ENCODE peak calls at places on chromosomes 5 and 9, in seven cellular contexts. One of them, this sample, is unnamed.

GRCh38 chr5:128695791-128696520 is 157.9 kb upstream of the FBN2 start:
- DNase-seq in mucosa of gallbladder: no peak
- DNase-seq in HuH-7: no peak
- DNase-seq in fibroblast of lung: peak; percentile 35
- DNase-seq in ELR: peak; percentile 34
- DNase-seq in astrocyte of the spinal cord: no peak
- DNase-seq in ecto neural progenitor cell: no peak
- DNase-seq in this sample: no peak

GRCh38 chr5:10513501-10514442 is 50.1 kb upstream of the ANKRD33B start:
- DNase-seq in mucosa of gallbladder: no peak
- DNase-seq in HuH-7: peak; percentile 19
- DNase-seq in fibroblast of lung: peak; percentile 95
- DNase-seq in ELR: peak; percentile 90
- DNase-seq in astrocyte of the spinal cord: peak; percentile 87
- DNase-seq in ecto neural progenitor cell: peak; percentile 73
- DNase-seq in this sample: no peak

GRCh38 chr9:71756753-71757152 is 11.6 kb downstream of the CEMIP2 start:
- DNase-seq in mucosa of gallbladder: no peak
- DNase-seq in HuH-7: no peak
- DNase-seq in fibroblast of lung: no peak
- DNase-seq in ELR: no peak
- DNase-seq in astrocyte of the spinal cord: no peak
- DNase-seq in ecto neural progenitor cell: no peak
- DNase-seq in this sample: no peak

GRCh38 chr9:73200694-73201432 is 49.2 kb downstream of the ANXA1 start:
- DNase-seq in mucosa of gallbladder: no peak
- DNase-seq in HuH-7: no peak
- DNase-seq in fibroblast of lung: peak; percentile 15
- DNase-seq in ELR: peak; percentile 72
- DNase-seq in astrocyte of the spinal cord: peak; percentile 46
- DNase-seq in ecto neural progenitor cell: no peak
- DNase-seq in this sample: no peak

GRCh38 chr5:113122053-113122452 is 145.5 kb downstream of the DCP2 start:
- DNase-seq in mucosa of gallbladder: no peak
- DNase-seq in HuH-7: no peak
- DNase-seq in fibroblast of lung: peak; percentile 72
- DNase-seq in ELR: peak; percentile 47
- DNase-seq in astrocyte of the spinal cord: peak; percentile 23
- DNase-seq in ecto neural progenitor cell: no peak
- DNase-seq in this sample: no peak

GRCh38 chr9:94950733-94951590 is 224.5 kb downstream of the AOPEP start:
- DNase-seq in mucosa of gallbladder: peak; percentile 50
- DNase-seq in HuH-7: no peak
- DNase-seq in fibroblast of lung: peak; percentile 71
- DNase-seq in ELR: peak; percentile 9
- DNase-seq in astrocyte of the spinal cord: no peak
- DNase-seq in ecto neural progenitor cell: no peak
- DNase-seq in this sample: no peak

GRCh38 chr5:160133071-160133917 is 14.0 kb upstream of the PWWP2A start:
- DNase-seq in mucosa of gallbladder: peak; percentile 16
- DNase-seq in HuH-7: no peak
- DNase-seq in fibroblast of lung: peak; percentile 74
- DNase-seq in ELR: no peak
- DNase-seq in astrocyte of the spinal cord: peak; percentile 77
- DNase-seq in ecto neural progenitor cell: peak; percentile 70
- DNase-seq in this sample: no peak

GRCh38 chr5:113092683-113093082 is 116.1 kb downstream of the DCP2 start:
- DNase-seq in mucosa of gallbladder: no peak
- DNase-seq in HuH-7: no peak
- DNase-seq in fibroblast of lung: no peak
- DNase-seq in ELR: peak; percentile 54
- DNase-seq in astrocyte of the spinal cord: no peak
- DNase-seq in ecto neural progenitor cell: no peak
- DNase-seq in this sample: no peak

GRCh38 chr5:113266227-113266912 is 168.4 kb downstream of the TSSK1B start:
- DNase-seq in mucosa of gallbladder: no peak
- DNase-seq in HuH-7: no peak
- DNase-seq in fibroblast of lung: no peak
- DNase-seq in ELR: no peak
- DNase-seq in astrocyte of the spinal cord: no peak
- DNase-seq in ecto neural progenitor cell: no peak
- DNase-seq in this sample: no peak

GRCh38 chr9:38662763-38663593 is 42.6 kb upstream of the ANKRD18A start:
- DNase-seq in mucosa of gallbladder: no peak
- DNase-seq in HuH-7: no peak
- DNase-seq in fibroblast of lung: peak; percentile 12
- DNase-seq in ELR: no peak
- DNase-seq in astrocyte of the spinal cord: peak; percentile 74
- DNase-seq in ecto neural progenitor cell: no peak
- DNase-seq in this sample: no peak

GRCh38 chr5:122756263-122756911 is 18.5 kb upstream of the SNX2 start:
- DNase-seq in mucosa of gallbladder: no peak
- DNase-seq in HuH-7: no peak
- DNase-seq in fibroblast of lung: peak; percentile 72
- DNase-seq in ELR: peak; percentile 87
- DNase-seq in astrocyte of the spinal cord: peak; percentile 72
- DNase-seq in ecto neural progenitor cell: no peak
- DNase-seq in this sample: peak; percentile 18

GRCh38 chr5:95261369-95262175 is 23.3 kb downstream of the MCTP1 start:
- DNase-seq in mucosa of gallbladder: no peak
- DNase-seq in HuH-7: no peak
- DNase-seq in fibroblast of lung: peak; percentile 18
- DNase-seq in ELR: peak; percentile 54
- DNase-seq in astrocyte of the spinal cord: peak; percentile 42
- DNase-seq in ecto neural progenitor cell: no peak
- DNase-seq in this sample: no peak

GRCh38 chr9:116297346-116297745 is 143.8 kb downstream of the PAPPA start:
- DNase-seq in mucosa of gallbladder: no peak
- DNase-seq in HuH-7: no peak
- DNase-seq in fibroblast of lung: no peak
- DNase-seq in ELR: no peak
- DNase-seq in astrocyte of the spinal cord: no peak
- DNase-seq in ecto neural progenitor cell: no peak
- DNase-seq in this sample: no peak

GRCh38 chr5:1744393-1745189 is 55.0 kb downstream of the MRPL36 start:
- DNase-seq in mucosa of gallbladder: no peak
- DNase-seq in HuH-7: no peak
- DNase-seq in fibroblast of lung: no peak
- DNase-seq in ELR: no peak
- DNase-seq in astrocyte of the spinal cord: no peak
- DNase-seq in ecto neural progenitor cell: peak; percentile 27
- DNase-seq in this sample: no peak